ENCODE peak calls at places on chromosomes 4 and X, in five cellular contexts. E, N, B, Q and W are unnamed samples.
A peak's percentile ranks its signal among the peaks of the same experiment; 100 is the strongest.

GRCh38 chr4:158316264-158316663 is 106.0 kb downstream of the TMEM144 start:
- DNase-seq in E (no peak), N (no peak), B (no peak), Q (no peak), W (no peak)

GRCh38 chrX:143788265-143788664 is 67.7 kb upstream of the SPANXN2 start:
- DNase-seq in E (no peak), N (peak; percentile 16), B (no peak), Q (no peak), W (no peak)

GRCh38 chr4:55468724-55469123 is 73.0 kb downstream of the TMEM165 start:
- DNase-seq in E (no peak), N (peak; percentile 78), B (no peak), Q (no peak), W (no peak)

GRCh38 chrX:37423864-37424569 is 74.9 kb downstream of the PRRG1 start:
- DNase-seq in E (no peak), N (peak; percentile 5), B (no peak), Q (no peak), W (no peak)

GRCh38 chrX:72169008-72169728 is 12.4 kb upstream of the PIN4 start:
- DNase-seq in E (peak; percentile 17), N (peak; percentile 8), B (no peak), Q (no peak), W (peak; percentile 84)

GRCh38 chrX:25427873-25428555 is 412.2 kb upstream of the ARX start:
- DNase-seq in E (no peak), N (no peak), B (no peak), Q (no peak), W (no peak)

GRCh38 chr4:76641758-76642157 is 206.7 kb downstream of the SHROOM3 start:
- DNase-seq in E (no peak), N (no peak), B (no peak), Q (no peak), W (no peak)

GRCh38 chr4:30836231-30836630 is 116.1 kb downstream of the PCDH7 start:
- DNase-seq in E (no peak), N (no peak), B (no peak), Q (no peak), W (no peak)

GRCh38 chr4:8643986-8644385 is 51.4 kb downstream of the CPZ start:
- DNase-seq in E (no peak), N (no peak), B (no peak), Q (peak; percentile 16), W (no peak)

GRCh38 chrX:40849906-40850672 is 114.7 kb upstream of the MED14 start:
- DNase-seq in E (no peak), N (no peak), B (no peak), Q (no peak), W (no peak)

GRCh38 chrX:117752745-117753144 is 363.9 kb downstream of the KLHL13 start:
- DNase-seq in E (no peak), N (no peak), B (no peak), Q (no peak), W (no peak)

GRCh38 chrX:105502336-105502735 is 281.8 kb upstream of the TEX13A start:
- DNase-seq in E (no peak), N (peak; percentile 57), B (no peak), Q (no peak), W (no peak)

GRCh38 chr4:128924951-128925350 is 115.5 kb downstream of the JADE1 start:
- DNase-seq in E (no peak), N (no peak), B (no peak), Q (no peak), W (no peak)

GRCh38 chrX:26664919-26665318 is 448.9 kb downstream of the MAGEB5 start:
- DNase-seq in E (no peak), N (no peak), B (no peak), Q (no peak), W (no peak)

GRCh38 chr4:138927065-138927464 is 88.5 kb upstream of the NOCT start:
- DNase-seq in E (no peak), N (peak; percentile 42), B (no peak), Q (no peak), W (no peak)

GRCh38 chr4:186775867-186776266 is 52.2 kb upstream of the FAT1 start:
- DNase-seq in E (no peak), N (no peak), B (no peak), Q (no peak), W (no peak)

GRCh38 chrX:84221181-84221580 is 33.2 kb upstream of the RPS6KA6 start:
- DNase-seq in E (no peak), N (no peak), B (no peak), Q (no peak), W (no peak)

GRCh38 chr4:163548481-163549243 is 54.2 kb downstream of the TMA16 start:
- DNase-seq in E (no peak), N (peak; percentile 78), B (no peak), Q (no peak), W (no peak)

GRCh38 chr4:15717126-15717525 is 14.3 kb downstream of the BST1 start:
- DNase-seq in E (no peak), N (no peak), B (no peak), Q (no peak), W (no peak)

DNA sequence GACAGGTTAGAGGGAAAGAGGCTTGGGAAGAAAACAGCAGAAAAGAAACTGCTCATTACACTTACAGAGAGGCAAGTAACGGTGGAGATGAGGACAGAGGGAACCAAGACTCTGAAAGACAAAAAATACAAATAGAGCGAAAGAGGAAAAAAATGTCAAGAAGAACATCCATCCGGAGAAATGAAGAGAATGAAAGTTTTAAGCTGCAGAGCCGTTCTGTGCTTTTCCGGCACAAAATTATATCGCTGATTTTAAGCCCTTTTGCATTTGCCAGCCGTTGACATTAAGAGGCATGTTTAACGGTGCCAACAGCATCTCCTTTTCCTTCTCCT is 236 bp downstream of the PCDH10 start:
- DNase-seq in E (no peak), N (no peak), B (no peak), Q (no peak), W (no peak)
- H3K4me1 ChIP-seq in E (no peaks in the 10 kb centered on the region), N (peaks cover 5% of the 10 kb centered on the region), B (peaks cover 19% of the 10 kb centered on the region), Q (no peaks in the 10 kb centered on the region), W (no peaks in the 10 kb centered on the region)

GRCh38 chrX:136710324-136710951 is 62.5 kb downstream of the CD40LG start:
- DNase-seq in E (no peak), N (no peak), B (no peak), Q (no peak), W (no peak)

GRCh38 chrX:136718091-136718490 is 62.6 kb downstream of the ARHGEF6 start:
- DNase-seq in E (no peak), N (no peak), B (no peak), Q (no peak), W (no peak)

GRCh38 chrX:136711147-136711546 is 63.2 kb downstream of the CD40LG start:
- DNase-seq in E (peak; percentile 50), N (peak; percentile 54), B (peak; percentile 36), Q (peak; percentile 36), W (no peak)

GRCh38 chrX:136712631-136713030 is 64.7 kb downstream of the CD40LG start:
- DNase-seq in E (no peak), N (no peak), B (no peak), Q (no peak), W (no peak)

DNA sequence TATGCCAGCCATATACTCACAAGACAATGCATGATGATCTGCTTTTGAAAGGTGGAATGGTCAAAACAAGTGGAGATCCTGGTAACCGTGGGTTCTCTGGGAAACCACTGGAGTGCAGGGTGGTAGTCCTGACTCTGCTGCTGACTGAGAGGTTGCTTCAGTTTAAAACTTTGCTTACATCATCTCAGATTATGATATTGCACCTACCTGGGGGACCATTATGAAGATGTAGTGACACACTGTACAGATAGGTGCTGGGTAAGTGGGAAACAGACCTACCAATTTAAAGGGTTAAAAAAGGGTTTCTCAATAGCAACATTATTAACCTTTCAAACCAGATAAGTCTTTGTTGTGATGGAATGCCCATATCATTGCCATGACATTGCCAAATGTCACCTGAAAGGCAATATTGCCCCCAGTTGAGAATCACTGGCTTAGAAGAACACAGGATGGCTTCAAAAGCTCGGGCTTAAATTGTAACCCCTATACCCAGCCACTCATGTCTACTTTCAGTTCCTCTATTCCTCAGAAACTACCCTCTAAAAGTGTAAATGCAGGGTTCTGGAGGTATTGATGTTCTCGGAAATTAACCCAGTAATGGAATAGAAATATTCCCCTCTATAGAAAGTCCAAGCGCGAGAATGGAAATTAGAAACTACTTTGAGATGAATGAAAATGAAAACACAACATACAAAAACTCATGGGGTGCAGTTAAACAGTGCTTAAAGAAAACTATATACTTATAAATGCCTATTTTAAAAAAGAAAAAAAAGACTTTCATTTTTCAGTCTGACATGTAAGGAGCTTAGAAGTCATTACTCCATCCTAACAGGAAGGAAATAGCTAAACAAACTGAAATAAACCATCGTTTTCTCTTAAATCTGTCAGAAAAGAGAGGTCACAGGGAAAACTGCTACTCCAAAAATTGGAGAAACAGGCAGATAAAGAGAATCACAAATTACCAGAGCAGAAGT is 65.8 kb downstream of the ARHGEF6 start:
- DNase-seq in E (no peak), N (no peak), B (no peak), Q (no peak), W (no peak)
- H3K27ac ChIP-seq in E (peak overlapping the region; percentile 1), N (no peak overlapping the region), B (no peak overlapping the region), Q (no peak overlapping the region), W (peak overlapping the region; percentile 61)

GRCh38 chr4:53905281-53905934 is 159.0 kb downstream of the CHIC2 start:
- DNase-seq in E (no peak), N (peak; percentile 41), B (no peak), Q (no peak), W (no peak)
- H3K4me1 ChIP-seq in E (no peaks in the 10 kb centered on the region), N (peaks cover 18% of the 10 kb centered on the region), B (peaks cover 3% of the 10 kb centered on the region), Q (peaks cover 9% of the 10 kb centered on the region), W (no peaks in the 10 kb centered on the region)

GRCh38 chr4:33306131-33306530 is 2586.0 kb downstream of the PCDH7 start:
- DNase-seq in E (no peak), N (no peak), B (no peak), Q (no peak), W (no peak)

GRCh38 chr4:33297091-33297490 is 2576.9 kb downstream of the PCDH7 start:
- DNase-seq in E (no peak), N (no peak), B (no peak), Q (no peak), W (no peak)

GRCh38 chr4:33302298-33302697 is 2582.1 kb downstream of the PCDH7 start:
- DNase-seq in E (no peak), N (peak; percentile 1), B (no peak), Q (no peak), W (no peak)
- H3K27ac ChIP-seq in E (no peak overlapping the region), N (no peak overlapping the region), B (no peak overlapping the region), Q (no peak overlapping the region), W (no peak overlapping the region)

DNA sequence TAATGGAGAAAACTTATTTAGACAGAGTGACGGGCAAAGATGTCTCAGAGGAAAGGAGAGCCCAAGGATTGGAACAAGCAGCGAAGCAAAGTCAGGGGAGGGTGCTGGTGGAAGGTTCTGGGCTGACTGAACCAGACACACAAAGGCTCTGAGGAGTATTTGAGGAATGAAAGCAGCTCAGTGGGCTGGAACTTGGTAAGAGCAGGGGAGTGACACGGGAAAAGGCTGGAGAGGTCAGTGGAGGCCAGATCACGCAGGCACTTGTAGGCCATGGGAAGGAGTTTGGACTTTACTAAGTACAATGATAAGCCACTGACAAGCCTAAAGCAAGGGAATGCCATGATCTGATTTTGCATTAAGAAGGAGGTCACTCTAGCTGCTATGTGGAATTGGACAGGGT is 71.4 kb downstream of the TSC22D3 start:
- DNase-seq in E (no peak), N (no peak), B (no peak), Q (no peak), W (no peak)
- H3K4me1 ChIP-seq in E (no peaks in the 10 kb centered on the region), N (no peaks in the 10 kb centered on the region), B (no peaks in the 10 kb centered on the region), Q (peaks cover 7% of the 10 kb centered on the region), W (no peaks in the 10 kb centered on the region)